ENCODE peak calls at places on chromosomes 3 and 15, in five cellular contexts. One of them, this sample, is unnamed.

GRCh38 chr3:134846943-134847342 is 51.9 kb downstream of the EPHB1 start:
- DNase-seq in gastrocnemius medialis: no peak
- DNase-seq in lower lobe of right lung: no peak
- DNase-seq in stomach: no peak
- DNase-seq in fibroblast of pulmonary artery: peak
- DNase-seq in this sample: peak

GRCh38 chr3:18058666-18059065 is 316.2 kb upstream of the TBC1D5 start:
- DNase-seq in stomach: no peak
- DNase-seq in gastrocnemius medialis: no peak
- DNase-seq in fibroblast of pulmonary artery: no peak
- DNase-seq in lower lobe of right lung: no peak
- DNase-seq in this sample: no peak

GRCh38 chr3:159765025-159765859 is 223.4 kb upstream of the IL12A start:
- DNase-seq in lower lobe of right lung: peak
- DNase-seq in fibroblast of pulmonary artery: peak
- DNase-seq in gastrocnemius medialis: peak
- DNase-seq in stomach: peak
- DNase-seq in this sample: peak

GRCh38 chr3:187922704-187923393 is 177.6 kb upstream of the BCL6 start:
- DNase-seq in gastrocnemius medialis: no peak
- DNase-seq in stomach: no peak
- DNase-seq in lower lobe of right lung: no peak
- DNase-seq in fibroblast of pulmonary artery: peak
- DNase-seq in this sample: peak

GRCh38 chr3:13869944-13870343 is 9.9 kb downstream of the WNT7A start:
- DNase-seq in gastrocnemius medialis: no peak
- DNase-seq in fibroblast of pulmonary artery: no peak
- DNase-seq in stomach: no peak
- DNase-seq in lower lobe of right lung: no peak
- DNase-seq in this sample: no peak

GRCh38 chr3:14000556-14000955 is 120.7 kb upstream of the WNT7A start:
- DNase-seq in stomach: no peak
- DNase-seq in lower lobe of right lung: no peak
- DNase-seq in fibroblast of pulmonary artery: no peak
- DNase-seq in gastrocnemius medialis: no peak
- DNase-seq in this sample: no peak

GRCh38 chr3:12758025-12758830 is 831 bp downstream of the TMEM40 start:
- DNase-seq in gastrocnemius medialis: no peak
- DNase-seq in lower lobe of right lung: peak
- DNase-seq in stomach: peak
- DNase-seq in fibroblast of pulmonary artery: peak
- DNase-seq in this sample: peak

GRCh38 chr15:69593981-69594966 is 141.7 kb downstream of the RPLP1 start:
- DNase-seq in lower lobe of right lung: peak
- DNase-seq in gastrocnemius medialis: no peak
- DNase-seq in stomach: peak
- DNase-seq in fibroblast of pulmonary artery: peak
- DNase-seq in this sample: peak

GRCh38 chr3:120113128-120114116 is 19.2 kb upstream of the GSK3B start:
- DNase-seq in gastrocnemius medialis: no peak
- DNase-seq in lower lobe of right lung: no peak
- DNase-seq in stomach: peak
- DNase-seq in fibroblast of pulmonary artery: peak
- DNase-seq in this sample: peak

GRCh38 chr3:55300701-55301100 is 186.4 kb downstream of the WNT5A start:
- DNase-seq in lower lobe of right lung: no peak
- DNase-seq in gastrocnemius medialis: no peak
- DNase-seq in fibroblast of pulmonary artery: no peak
- DNase-seq in stomach: no peak
- DNase-seq in this sample: no peak

GRCh38 chr3:112116777-112117186 is 16.3 kb downstream of the GCSAM start:
- DNase-seq in fibroblast of pulmonary artery: no peak
- DNase-seq in lower lobe of right lung: no peak
- DNase-seq in gastrocnemius medialis: no peak
- DNase-seq in stomach: no peak
- DNase-seq in this sample: no peak

GRCh38 chr3:147864754-147865354 is 455.7 kb downstream of the ZIC1 start:
- DNase-seq in fibroblast of pulmonary artery: no peak
- DNase-seq in gastrocnemius medialis: no peak
- DNase-seq in lower lobe of right lung: no peak
- DNase-seq in stomach: no peak
- DNase-seq in this sample: peak

GRCh38 chr3:111904376-111905241 is 45.5 kb downstream of the PHLDB2 start:
- DNase-seq in gastrocnemius medialis: no peak
- DNase-seq in lower lobe of right lung: no peak
- DNase-seq in fibroblast of pulmonary artery: peak
- DNase-seq in stomach: no peak
- DNase-seq in this sample: peak

GRCh38 chr15:96160800-96161199 is 169.7 kb upstream of the NR2F2 start:
- DNase-seq in fibroblast of pulmonary artery: no peak
- DNase-seq in stomach: peak
- DNase-seq in gastrocnemius medialis: no peak
- DNase-seq in lower lobe of right lung: no peak
- DNase-seq in this sample: no peak

GRCh38 chr3:123447749-123448502 is 964 bp downstream of the ADCY5 start:
- DNase-seq in gastrocnemius medialis: no peak
- DNase-seq in lower lobe of right lung: no peak
- DNase-seq in stomach: peak
- DNase-seq in fibroblast of pulmonary artery: peak
- DNase-seq in this sample: no peak

GRCh38 chr3:11546657-11547302 is 96.9 kb downstream of the VGLL4 start:
- DNase-seq in stomach: no peak
- DNase-seq in fibroblast of pulmonary artery: no peak
- DNase-seq in gastrocnemius medialis: no peak
- DNase-seq in lower lobe of right lung: no peak
- DNase-seq in this sample: no peak

GRCh38 chr3:62379206-62379834 is 6.0 kb upstream of the FEZF2 start:
- DNase-seq in stomach: no peak
- DNase-seq in fibroblast of pulmonary artery: no peak
- DNase-seq in lower lobe of right lung: no peak
- DNase-seq in gastrocnemius medialis: no peak
- DNase-seq in this sample: no peak

GRCh38 chr3:175343946-175344345 is 484.8 kb downstream of the NAALADL2 start:
- DNase-seq in fibroblast of pulmonary artery: no peak
- DNase-seq in gastrocnemius medialis: no peak
- DNase-seq in stomach: no peak
- DNase-seq in lower lobe of right lung: no peak
- DNase-seq in this sample: no peak

GRCh38 chr3:175349181-175349580 is 490.0 kb downstream of the NAALADL2 start:
- DNase-seq in lower lobe of right lung: no peak
- DNase-seq in stomach: no peak
- DNase-seq in fibroblast of pulmonary artery: no peak
- DNase-seq in gastrocnemius medialis: no peak
- DNase-seq in this sample: no peak

GRCh38 chr3:175342196-175342595 is 483.1 kb downstream of the NAALADL2 start:
- DNase-seq in stomach: no peak
- DNase-seq in lower lobe of right lung: no peak
- DNase-seq in fibroblast of pulmonary artery: no peak
- DNase-seq in gastrocnemius medialis: no peak
- DNase-seq in this sample: no peak

GRCh38 chr3:175346573-175347356 is 487.6 kb downstream of the NAALADL2 start:
- DNase-seq in gastrocnemius medialis: peak
- DNase-seq in lower lobe of right lung: peak
- DNase-seq in fibroblast of pulmonary artery: peak
- DNase-seq in stomach: peak
- DNase-seq in this sample: peak
- H3K4me3 ChIP-seq in gastrocnemius medialis: no peak
- H3K4me3 ChIP-seq in lower lobe of right lung: no peak
- H3K4me3 ChIP-seq in fibroblast of pulmonary artery: no peak
- H3K4me3 ChIP-seq in stomach: no peak
- H3K4me3 ChIP-seq in this sample: no peak

GRCh38 chr3:49469876-49470713 is at the start of gene DAG1:
- DNase-seq in fibroblast of pulmonary artery: peak
- DNase-seq in gastrocnemius medialis: peak
- DNase-seq in stomach: peak
- DNase-seq in lower lobe of right lung: peak
- DNase-seq in this sample: peak
- TF ChIP-seq CTCF in fibroblast of pulmonary artery: no peak
- TF ChIP-seq CTCF in gastrocnemius medialis: no peak
- TF ChIP-seq CTCF in stomach: no peak
- TF ChIP-seq CTCF in lower lobe of right lung: no peak
- TF ChIP-seq CTCF in this sample: no peak

GRCh38 chr3:150497956-150498355 is 48.3 kb downstream of the SERP1 start:
- DNase-seq in gastrocnemius medialis: no peak
- DNase-seq in stomach: no peak
- DNase-seq in lower lobe of right lung: no peak
- DNase-seq in fibroblast of pulmonary artery: peak
- DNase-seq in this sample: peak
- H3K4me3 ChIP-seq in gastrocnemius medialis: no peak
- H3K4me3 ChIP-seq in stomach: no peak
- H3K4me3 ChIP-seq in lower lobe of right lung: no peak
- H3K4me3 ChIP-seq in fibroblast of pulmonary artery: no peak
- H3K4me3 ChIP-seq in this sample: no peak

DNA sequence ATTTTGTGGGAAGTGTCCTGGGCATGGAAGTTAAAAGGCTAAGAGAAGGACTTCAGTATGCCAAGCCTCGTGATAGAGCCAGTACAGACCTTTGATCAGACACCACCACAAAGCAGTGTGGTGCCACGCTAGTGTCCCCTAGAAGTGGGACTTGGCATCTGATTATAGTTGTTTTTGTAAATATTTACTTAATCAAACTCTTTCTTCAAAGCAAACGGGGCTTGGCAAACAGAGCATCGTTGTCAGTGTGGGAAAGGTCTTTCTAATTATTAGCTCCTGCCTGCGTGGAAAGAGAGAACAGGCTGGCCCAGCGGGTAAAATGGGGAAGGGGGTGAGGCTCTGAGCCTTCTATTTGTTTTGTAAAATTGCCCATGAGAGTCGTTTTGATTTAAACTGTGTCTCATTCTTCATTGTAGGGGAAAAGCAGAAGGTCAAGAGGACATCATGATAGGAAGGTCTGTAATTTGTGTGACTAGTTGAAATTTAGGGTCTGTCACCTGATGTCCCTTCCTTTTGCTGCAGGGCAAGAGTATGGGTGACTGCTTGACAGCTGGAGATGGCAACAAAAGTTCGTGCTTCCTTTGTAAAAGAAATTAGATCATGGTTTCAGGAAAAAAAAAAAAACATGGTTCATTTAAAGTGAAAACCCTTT is 105.0 kb downstream of the IQCH start:
- DNase-seq in lower lobe of right lung: no peak
- DNase-seq in stomach: no peak
- DNase-seq in fibroblast of pulmonary artery: no peak
- DNase-seq in gastrocnemius medialis: no peak
- DNase-seq in this sample: no peak
- TF ChIP-seq CTCF in lower lobe of right lung: no peak
- TF ChIP-seq CTCF in stomach: no peak
- TF ChIP-seq CTCF in fibroblast of pulmonary artery: no peak
- TF ChIP-seq CTCF in gastrocnemius medialis: no peak
- TF ChIP-seq CTCF in this sample: no peak

GRCh38 chr15:74406992-74407705 is 26.6 kb downstream of the SEMA7A start:
- DNase-seq in fibroblast of pulmonary artery: peak
- DNase-seq in gastrocnemius medialis: no peak
- DNase-seq in stomach: no peak
- DNase-seq in lower lobe of right lung: no peak
- DNase-seq in this sample: peak

GRCh38 chr15:74408815-74409214 is 24.9 kb downstream of the SEMA7A start:
- DNase-seq in stomach: no peak
- DNase-seq in fibroblast of pulmonary artery: no peak
- DNase-seq in lower lobe of right lung: no peak
- DNase-seq in gastrocnemius medialis: no peak
- DNase-seq in this sample: no peak

GRCh38 chr15:74405823-74406222 is 27.9 kb downstream of the SEMA7A start:
- DNase-seq in gastrocnemius medialis: no peak
- DNase-seq in stomach: no peak
- DNase-seq in fibroblast of pulmonary artery: no peak
- DNase-seq in lower lobe of right lung: no peak
- DNase-seq in this sample: peak

GRCh38 chr15:74408385-74408784 is 25.4 kb downstream of the SEMA7A start:
- DNase-seq in fibroblast of pulmonary artery: no peak
- DNase-seq in gastrocnemius medialis: no peak
- DNase-seq in lower lobe of right lung: no peak
- DNase-seq in stomach: no peak
- DNase-seq in this sample: no peak

DNA sequence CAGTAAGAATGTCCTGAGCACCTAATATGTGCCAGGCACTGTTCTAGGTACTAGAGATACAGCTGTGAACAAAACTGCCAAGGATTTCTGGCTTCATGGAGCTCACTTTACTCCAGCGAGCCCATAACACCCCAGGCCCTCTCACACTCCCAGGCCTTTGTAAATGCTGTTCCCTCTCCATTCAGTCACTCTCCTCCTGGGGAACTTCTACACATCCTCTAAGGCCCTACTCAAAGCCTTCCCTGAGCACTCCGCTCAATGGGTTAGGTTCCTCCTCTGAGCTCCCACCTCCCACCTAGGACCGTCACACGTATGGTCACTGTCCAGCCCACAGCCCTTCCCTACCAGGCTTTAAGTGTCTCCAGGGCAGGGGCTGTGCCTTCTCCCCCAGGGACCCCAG is 27.2 kb downstream of the SEMA7A start:
- DNase-seq in fibroblast of pulmonary artery: no peak
- DNase-seq in lower lobe of right lung: no peak
- DNase-seq in gastrocnemius medialis: no peak
- DNase-seq in stomach: no peak
- DNase-seq in this sample: no peak
- H3K4me3 ChIP-seq in fibroblast of pulmonary artery: no peak
- H3K4me3 ChIP-seq in lower lobe of right lung: no peak
- H3K4me3 ChIP-seq in gastrocnemius medialis: no peak
- H3K4me3 ChIP-seq in stomach: no peak
- H3K4me3 ChIP-seq in this sample: no peak

DNA sequence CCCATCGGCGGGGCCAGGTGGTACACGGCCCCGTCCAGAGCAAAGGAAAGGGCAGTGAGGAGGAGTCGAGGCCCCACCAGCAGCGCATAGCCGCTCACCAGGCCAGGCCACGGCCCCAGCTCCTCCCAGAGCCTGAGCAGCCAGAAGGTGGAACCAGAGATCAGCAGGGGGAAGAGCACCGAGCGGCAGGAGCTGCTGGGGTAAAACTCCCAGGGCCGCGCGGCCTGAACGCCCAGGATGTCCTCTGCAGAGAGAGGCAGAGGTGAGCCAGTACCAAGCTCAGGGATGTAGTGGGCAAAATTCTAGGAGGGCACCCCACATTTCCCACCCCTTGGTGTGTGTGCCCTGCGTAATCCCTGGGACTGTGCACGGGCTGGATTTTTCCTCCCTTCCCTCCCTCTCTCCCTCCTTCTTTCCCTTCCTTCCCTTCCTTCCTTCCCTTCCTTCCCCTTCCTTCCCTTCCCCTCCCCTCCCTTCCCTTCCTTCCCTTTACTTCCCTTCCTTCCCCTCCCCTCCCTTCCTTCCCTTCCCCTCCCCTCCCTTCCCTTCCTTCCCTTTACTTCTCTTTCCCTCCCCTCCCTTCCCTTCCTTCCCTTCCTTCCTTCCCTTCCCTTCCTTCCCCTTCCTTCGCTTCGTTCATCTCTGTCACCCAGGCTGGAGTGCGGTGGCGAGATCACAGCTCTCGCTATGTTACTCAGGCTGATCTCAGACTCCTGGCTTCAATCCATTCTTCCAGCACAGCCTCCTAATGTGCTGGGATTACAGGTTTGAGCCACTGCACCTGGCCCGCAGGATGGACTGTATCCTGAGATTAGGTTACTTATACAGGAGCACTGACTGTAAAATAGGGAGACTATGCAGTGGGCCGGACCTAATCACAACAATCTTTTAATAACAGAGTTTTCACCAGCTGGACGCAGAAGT is 6.4 kb upstream of the NCBP2 start:
- DNase-seq in lower lobe of right lung: no peak
- DNase-seq in gastrocnemius medialis: no peak
- DNase-seq in fibroblast of pulmonary artery: peak
- DNase-seq in stomach: no peak
- DNase-seq in this sample: peak
- TF ChIP-seq CTCF in lower lobe of right lung: no peak
- TF ChIP-seq CTCF in gastrocnemius medialis: no peak
- TF ChIP-seq CTCF in fibroblast of pulmonary artery: no peak
- TF ChIP-seq CTCF in stomach: no peak
- TF ChIP-seq CTCF in this sample: peak

This sample was measured in fibroblast of mammary gland.